ENCODE peak calls at places on chromosomes 4 and X, in seven cellular contexts. W, Z, Y, E, P, H and L are unnamed samples. For H3K36me3 and H3K27me3, the result is how much of the 10 kb centered on the place peaks cover.

GRCh38 chrX:78375894-78376293 is 48.5 kb upstream of the CYSLTR1 start:
- DNase-seq in E (no peak), Z (no peak), H (no peak), Y (no peak), P (no peak), W (no peak), L (no peak)

GRCh38 chr4:64911846-64912245 is 502.6 kb upstream of the TECRL start:
- DNase-seq in W (no peak), Y (no peak), E (no peak), H (no peak), Z (no peak), P (no peak), L (no peak)

GRCh38 chr4:148740701-148741100 is 298.5 kb upstream of the NR3C2 start:
- DNase-seq in W (no peak), P (no peak), Z (no peak), H (peak), E (no peak), Y (no peak), L (no peak)

GRCh38 chr4:2787230-2788100 is 5.4 kb upstream of the SH3BP2 start:
- DNase-seq in H (peak), E (no peak), Z (peak), Y (peak), P (peak), W (no peak), L (no peak)

GRCh38 chrX:39152106-39152649 is 350.9 kb downstream of the MID1IP1 start:
- DNase-seq in Y (peak), E (peak), Z (peak), P (no peak), H (peak), W (no peak), L (no peak)

GRCh38 chr4:99029018-99029735 is 33.7 kb downstream of the METAP1 start:
- DNase-seq in H (no peak), E (no peak), P (no peak), Z (no peak), W (no peak), Y (no peak), L (no peak)

GRCh38 chr4:1578301-1578781 is 105.8 kb downstream of the FAM53A start:
- DNase-seq in E (no peak), H (no peak), P (peak), W (no peak), Y (peak), Z (no peak), L (no peak)

GRCh38 chr4:7422098-7422897 is 12.4 kb downstream of the PSAPL1 start:
- DNase-seq in H (peak), E (peak), Z (peak), W (peak), Y (peak), P (peak), L (peak)

GRCh38 chr4:73098713-73099112 is 29.2 kb upstream of the COX18 start:
- DNase-seq in P (no peak), H (peak), Y (no peak), Z (no peak), W (no peak), E (no peak), L (no peak)

GRCh38 chrX:17374619-17375360 is at the start of gene NHS:
- DNase-seq in Y (no peak), Z (peak), E (peak), P (peak), W (peak), H (peak), L (no peak)

GRCh38 chr4:181548873-181549541 is 694.2 kb upstream of the TENM3 start:
- DNase-seq in Y (no peak), E (no peak), Z (no peak), H (peak), P (no peak), W (no peak), L (no peak)

GRCh38 chr4:111854494-111855087 is 290.7 kb upstream of the FAM241A start:
- DNase-seq in P (no peak), W (no peak), E (no peak), Y (no peak), H (peak), Z (peak), L (no peak)

GRCh38 chr4:47519239-47519883 is 34.3 kb downstream of the ATP10D start:
- DNase-seq in Z (no peak), W (no peak), Y (no peak), H (no peak), E (no peak), P (no peak), L (no peak)

GRCh38 chr4:118034061-118034785 is at the start of gene NDST3:
- DNase-seq in Z (peak), W (peak), Y (no peak), H (no peak), E (no peak), P (peak), L (no peak)

GRCh38 chrX:136310411-136310810 is 9.6 kb downstream of the ADGRG4 start:
- DNase-seq in Y (no peak), Z (no peak), P (no peak), E (no peak), W (no peak), H (no peak), L (no peak)

GRCh38 chr4:85370400-85371032 is 104.4 kb upstream of the ARHGAP24 start:
- DNase-seq in W (peak), P (peak), Z (peak), Y (no peak), H (peak), E (no peak), L (no peak)

GRCh38 chr4:62948108-62948507 is 1461.1 kb downstream of the TECRL start:
- DNase-seq in P (no peak), Y (no peak), E (no peak), Z (no peak), W (no peak), H (no peak), L (no peak)

GRCh38 chr4:84966382-84967291 is at the start of gene WDFY3:
- DNase-seq in E (peak), Z (peak), Y (no peak), P (peak), W (peak), H (peak), L (peak)

GRCh38 chrX:40068048-40068447 is 29.7 kb downstream of the BCOR start:
- DNase-seq in W (no peak), Y (peak), E (no peak), H (no peak), P (no peak), Z (no peak), L (no peak)

DNA sequence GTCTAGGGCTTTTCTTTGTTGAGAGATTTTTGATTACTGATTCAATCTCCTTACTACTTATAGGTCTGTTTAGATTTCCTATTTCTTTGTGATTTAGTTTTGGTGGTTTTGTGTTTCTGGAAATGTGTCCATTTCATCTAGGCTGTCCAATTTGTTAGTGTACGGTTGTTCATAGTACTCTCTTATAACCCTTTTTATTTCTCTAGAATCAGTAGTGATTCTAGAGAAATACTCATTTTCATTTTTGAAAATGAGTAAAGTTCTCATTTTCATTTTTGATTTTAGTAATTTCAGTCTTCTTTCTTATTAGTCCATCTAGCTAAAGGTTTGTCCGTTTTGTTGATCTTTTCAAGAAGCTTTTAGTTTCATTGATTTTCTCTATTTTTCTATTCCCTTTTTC is 7.5 kb downstream of the IL13RA1 start:
- DNase-seq in H (no peak), P (no peak), W (no peak), Y (no peak), Z (no peak), E (no peak), L (no peak)
- H3K36me3 ChIP-seq in H (under half), P (under half), W (under half), Y (under half), Z (under half), E (under half), L (under half)

DNA sequence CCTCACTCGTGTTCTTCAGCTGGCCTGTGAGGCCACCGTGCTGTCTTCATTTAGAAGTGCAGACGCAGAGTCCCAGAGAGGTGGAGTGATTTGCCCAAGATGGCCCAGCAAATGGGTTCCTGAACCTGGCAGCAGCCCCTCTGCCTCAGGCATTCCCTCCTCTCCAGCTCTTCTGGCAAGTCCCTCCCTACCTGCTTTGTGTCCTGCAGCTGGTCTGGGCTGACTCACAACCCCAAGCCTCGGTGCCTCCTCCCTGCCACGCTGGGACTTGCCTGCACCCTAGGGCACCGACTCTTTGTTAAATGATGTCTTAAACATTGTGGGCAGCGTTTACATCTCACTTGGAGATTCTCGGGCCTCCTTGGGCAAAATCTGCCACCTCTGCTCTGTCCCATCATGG is 26.1 kb upstream of the HMX1 start:
- DNase-seq in Z (no peak), Y (no peak), E (no peak), W (no peak), P (no peak), H (no peak), L (no peak)
- H3K27me3 ChIP-seq in Z (under half), Y (under half), E (half or more), W (under half), P (under half), H (under half), L (under half)

GRCh38 chr4:25821899-25822298 is 40.9 kb downstream of the SEL1L3 start:
- DNase-seq in P (no peak), Y (no peak), E (no peak), W (no peak), Z (no peak), H (no peak), L (no peak)
- H3K36me3 ChIP-seq in P (under half), Y (under half), E (under half), W (under half), Z (under half), H (under half), L (under half)

GRCh38 chr4:36439556-36439955 is 158.1 kb downstream of the DTHD1 start:
- DNase-seq in Z (no peak), P (no peak), W (no peak), H (no peak), E (no peak), Y (no peak), L (no peak)
- H3K27me3 ChIP-seq in Z (under half), P (under half), W (under half), H (under half), E (under half), Y (under half), L (under half)

GRCh38 chrX:12770440-12770839 is 20.8 kb upstream of the PRPS2 start:
- DNase-seq in Z (no peak), P (no peak), E (no peak), H (no peak), Y (no peak), W (no peak), L (no peak)

GRCh38 chrX:12771445-12772069 is 19.7 kb upstream of the PRPS2 start:
- DNase-seq in H (peak), Z (peak), W (peak), Y (peak), E (peak), P (peak), L (no peak)

GRCh38 chrX:12767856-12768255 is 23.4 kb upstream of the PRPS2 start:
- DNase-seq in H (no peak), Z (no peak), E (no peak), W (no peak), P (no peak), Y (no peak), L (no peak)
- H3K36me3 ChIP-seq in H (under half), Z (under half), E (under half), W (under half), P (under half), Y (under half), L (under half)

GRCh38 chr4:105605493-105605892 is 53.1 kb downstream of the ARHGEF38 start:
- DNase-seq in W (no peak), E (no peak), P (peak), Y (no peak), H (no peak), Z (no peak), L (no peak)
- H3K27me3 ChIP-seq in W (under half), E (under half), P (under half), Y (under half), H (under half), Z (under half), L (under half)

GRCh38 chr4:139553751-139554670 is 2.0 kb downstream of the SETD7 start:
- DNase-seq in Z (no peak), H (no peak), P (peak), E (no peak), Y (no peak), W (no peak), L (no peak)
- H3K36me3 ChIP-seq in Z (under half), H (under half), P (under half), E (under half), Y (under half), W (under half), L (under half)